ENCODE peak calls at places on chromosomes 7 and 10, in ten cellular contexts. D is immature natural killer cell; Q is NCI-H446 treated with DMSO at 0.1 percent for 48 hours; X is SJSA1; J is glomerular endothelial cell; Z is AG08395; T is lung microvascular endothelial cell; U is HCEC 1CT; Y is activated CD8-positive, alpha-beta memory T cell treated with anti-CD3 and anti-CD28 coated beads for 1 hour; L is GM12864. E is an unnamed sample.

GRCh38 chr7:115548756-115549155 is 481.8 kb downstream of the TFEC start:
- DNase-seq in T (no peak), X (no peak), Z (no peak), U (no peak), Q (no peak), L (no peak), J (no peak), D (no peak), Y (no peak), E (peak; percentile 17)

GRCh38 chr7:11946794-11947193 is 114.8 kb upstream of the THSD7A start:
- DNase-seq in D (no peak), Y (no peak), L (no peak), Q (no peak), J (no peak), Z (no peak), X (no peak), U (no peak), T (no peak), E (no peak)

GRCh38 chr7:134533288-134533771 is 6.0 kb downstream of the AKR1B10 start:
- DNase-seq in X (peak; percentile 72), T (no peak), L (no peak), D (no peak), Y (no peak), Z (no peak), J (no peak), Q (no peak), U (peak; percentile 66), E (peak; percentile 88)

GRCh38 chr10:70477661-70478162 is 855 bp upstream of the PALD1 start:
- DNase-seq in Y (peak; percentile 59), U (no peak), Z (no peak), L (no peak), X (no peak), T (peak; percentile 89), Q (no peak), J (no peak), D (peak; percentile 58), E (no peak)

GRCh38 chr10:12566161-12567115 is 217.1 kb downstream of the CAMK1D start:
- DNase-seq in D (no peak), X (no peak), Q (no peak), Y (no peak), J (no peak), L (no peak), U (no peak), Z (peak; percentile 51), T (no peak), E (no peak)

GRCh38 chr10:5033061-5033770 is 29.6 kb upstream of the AKR1C2 start:
- DNase-seq in X (no peak), Q (no peak), T (no peak), D (no peak), Z (peak; percentile 88), Y (no peak), L (no peak), U (peak; percentile 95), J (no peak), E (no peak)

GRCh38 chr10:133209117-133209516 is 20.9 kb upstream of the UTF1 start:
- DNase-seq in J (no peak), Q (no peak), D (no peak), Z (no peak), X (no peak), Y (no peak), L (no peak), U (no peak), T (no peak), E (no peak)

GRCh38 chr7:117810642-117811512 is 62.4 kb downstream of the CTTNBP2 start:
- DNase-seq in D (no peak), Q (no peak), U (peak; percentile 74), X (no peak), J (no peak), L (no peak), Z (peak; percentile 7), Y (no peak), T (no peak), E (no peak)

GRCh38 chr10:130458509-130458908 is 322.3 kb downstream of the GLRX3 start:
- DNase-seq in J (no peak), L (no peak), T (no peak), Y (no peak), U (no peak), X (no peak), D (no peak), Q (no peak), Z (no peak), E (no peak)

GRCh38 chr10:8402469-8403074 is 348.1 kb downstream of the GATA3 start:
- DNase-seq in X (no peak), J (no peak), Z (no peak), T (no peak), Y (no peak), L (no peak), Q (no peak), D (no peak), U (no peak), E (no peak)

GRCh38 chr10:49735848-49736563 is 26.1 kb downstream of the OGDHL start:
- DNase-seq in Q (no peak), U (no peak), J (no peak), Y (no peak), L (no peak), X (no peak), D (no peak), T (no peak), Z (no peak), E (no peak)

GRCh38 chr10:114810926-114811325 is 10.7 kb upstream of the FHIP2A start:
- DNase-seq in Q (no peak), J (no peak), U (no peak), L (peak; percentile 66), Z (no peak), T (no peak), X (no peak), D (no peak), Y (no peak), E (no peak)